ENCODE peak calls at places on chromosomes 5 and 9, in eight cellular contexts. K is pancreas, U is psoas muscle, F is fibroblast of lung, A is heart left ventricle, P is left lung, N is HCT116, G is keratinocyte. Q is an unnamed sample.

GRCh38 chr5:171445910-171446516 is 26.6 kb downstream of the FGF18 start:
- DNase-seq in K (no peak), U (peak; percentile 67), F (peak; percentile 84), A (peak; percentile 82), P (no peak), N (no peak), G (no peak), Q (peak; percentile 84)

GRCh38 chr5:139146809-139147742 is 51.1 kb downstream of the SIL1 start:
- DNase-seq in K (no peak), U (no peak), F (no peak), A (no peak), P (no peak), N (no peak), G (no peak), Q (no peak)

GRCh38 chr5:160363122-160363521 is 7.3 kb downstream of the C1QTNF2 start:
- DNase-seq in K (no peak), U (no peak), F (no peak), A (no peak), P (no peak), N (no peak), G (no peak), Q (no peak)

GRCh38 chr9:7656648-7657047 is 142.9 kb downstream of the DMAC1 start:
- DNase-seq in K (no peak), U (no peak), F (peak; percentile 4), A (no peak), P (no peak), N (no peak), G (no peak), Q (no peak)

GRCh38 chr5:127386557-127386956 is 96.0 kb downstream of the MEGF10 start:
- DNase-seq in K (no peak), U (no peak), F (peak; percentile 64), A (no peak), P (no peak), N (no peak), G (no peak), Q (no peak)

GRCh38 chr5:56279979-56280378 is 46.8 kb upstream of the ANKRD55 start:
- DNase-seq in K (no peak), U (no peak), F (peak; percentile 78), A (no peak), P (no peak), N (no peak), G (no peak), Q (no peak)

GRCh38 chr5:41413067-41413466 is 97.3 kb downstream of the PLCXD3 start:
- DNase-seq in K (no peak), U (no peak), F (peak; percentile 32), A (no peak), P (no peak), N (no peak), G (no peak), Q (no peak)

GRCh38 chr5:123441408-123441807 is 18.2 kb upstream of the CEP120 start:
- DNase-seq in K (no peak), U (no peak), F (no peak), A (no peak), P (no peak), N (no peak), G (no peak), Q (no peak)

GRCh38 chr5:176187276-176188062 is 50.8 kb upstream of the SIMC1 start:
- DNase-seq in K (no peak), U (no peak), F (no peak), A (no peak), P (no peak), N (no peak), G (no peak), Q (no peak)

GRCh38 chr5:141422742-141423291 is 2.0 kb downstream of the PCDHGA11 start:
- DNase-seq in K (no peak), U (no peak), F (no peak), A (no peak), P (peak; percentile 59), N (no peak), G (no peak), Q (no peak)

GRCh38 chr5:141430332-141431113 is at the start of gene PCDHGA12:
- DNase-seq in K (no peak), U (peak; percentile 69), F (peak; percentile 94), A (peak; percentile 77), P (no peak), N (no peak), G (peak; percentile 28), Q (no peak)

GRCh38 chr5:141431286-141431685 is 979 bp downstream of the PCDHGA12 start:
- DNase-seq in K (no peak), U (no peak), F (peak; percentile 24), A (no peak), P (no peak), N (no peak), G (no peak), Q (no peak)

GRCh38 chr5:141427783-141428426 is 2.4 kb upstream of the PCDHGA12 start:
- DNase-seq in K (no peak), U (no peak), F (no peak), A (no peak), P (peak; percentile 70), N (no peak), G (no peak), Q (no peak)
- H3K9me3 ChIP-seq in K (no peaks in the 10 kb centered on the region), U (peaks cover 10% of the 10 kb centered on the region), F (peaks cover 8% of the 10 kb centered on the region), A (peaks cover 59% of the 10 kb centered on the region), P (no peaks in the 10 kb centered on the region), N (peaks cover 8% of the 10 kb centered on the region), G (peaks cover 31% of the 10 kb centered on the region), Q (peaks cover 40% of the 10 kb centered on the region)

GRCh38 chr5:112686675-112687074 is 51.0 kb upstream of the APC start:
- DNase-seq in K (no peak), U (no peak), F (no peak), A (no peak), P (no peak), N (no peak), G (no peak), Q (no peak)

GRCh38 chr5:112685929-112686328 is 51.8 kb upstream of the APC start:
- DNase-seq in K (no peak), U (no peak), F (no peak), A (no peak), P (no peak), N (no peak), G (no peak), Q (no peak)

GRCh38 chr5:112685386-112685785 is 52.3 kb upstream of the APC start:
- DNase-seq in K (no peak), U (no peak), F (no peak), A (no peak), P (no peak), N (no peak), G (no peak), Q (no peak)

GRCh38 chr5:112689510-112689909 is 48.2 kb upstream of the APC start:
- DNase-seq in K (no peak), U (no peak), F (no peak), A (no peak), P (no peak), N (no peak), G (no peak), Q (no peak)

GRCh38 chr5:112687306-112687705 is 50.4 kb upstream of the APC start:
- DNase-seq in K (no peak), U (no peak), F (no peak), A (no peak), P (no peak), N (no peak), G (no peak), Q (no peak)
- H3K4me1 ChIP-seq in K (no peaks in the 10 kb centered on the region), U (no peaks in the 10 kb centered on the region), F (peaks cover 14% of the 10 kb centered on the region), A (peaks cover 30% of the 10 kb centered on the region), P (no peaks in the 10 kb centered on the region), N (no peaks in the 10 kb centered on the region), G (peaks cover 4% of the 10 kb centered on the region), Q (no peaks in the 10 kb centered on the region)

DNA sequence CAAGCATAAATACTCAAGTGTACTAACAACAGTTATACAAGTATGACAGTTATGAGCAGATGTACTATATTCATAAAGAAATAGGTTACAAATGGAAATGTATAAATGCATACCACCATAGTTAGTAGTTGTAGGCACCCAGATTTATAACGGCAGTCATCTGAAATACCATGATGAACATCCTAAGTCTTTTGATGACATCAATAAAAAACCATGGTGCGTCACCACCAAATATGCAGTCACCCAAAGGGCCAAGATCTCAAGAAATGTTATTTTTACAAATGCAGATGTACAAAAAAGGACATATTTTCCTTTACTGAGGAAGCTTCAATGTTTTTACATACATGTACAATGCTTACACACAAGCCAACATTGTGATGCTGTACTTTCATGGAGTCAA is 70.8 kb upstream of the XPA start:
- DNase-seq in K (no peak), U (no peak), F (peak; percentile 4), A (no peak), P (no peak), N (no peak), G (no peak), Q (no peak)
- H3K9me3 ChIP-seq in K (no peaks in the 10 kb centered on the region), U (no peaks in the 10 kb centered on the region), F (no peaks in the 10 kb centered on the region), A (no peaks in the 10 kb centered on the region), P (no peaks in the 10 kb centered on the region), N (no peaks in the 10 kb centered on the region), G (no peaks in the 10 kb centered on the region), Q (no peaks in the 10 kb centered on the region)

GRCh38 chr5:73899916-73900315 is 273.9 kb downstream of the ARHGEF28 start:
- DNase-seq in K (no peak), U (no peak), F (no peak), A (no peak), P (no peak), N (no peak), G (no peak), Q (no peak)

GRCh38 chr5:73900566-73900965 is 274.6 kb downstream of the ARHGEF28 start:
- DNase-seq in K (no peak), U (no peak), F (no peak), A (no peak), P (no peak), N (no peak), G (no peak), Q (no peak)

GRCh38 chr5:73897886-73898285 is 271.9 kb downstream of the ARHGEF28 start:
- DNase-seq in K (no peak), U (no peak), F (no peak), A (peak; percentile 82), P (no peak), N (no peak), G (no peak), Q (no peak)

GRCh38 chr5:73901045-73901444 is 275.0 kb downstream of the ARHGEF28 start:
- DNase-seq in K (no peak), U (no peak), F (peak; percentile 81), A (peak; percentile 46), P (no peak), N (peak; percentile 44), G (no peak), Q (no peak)

DNA sequence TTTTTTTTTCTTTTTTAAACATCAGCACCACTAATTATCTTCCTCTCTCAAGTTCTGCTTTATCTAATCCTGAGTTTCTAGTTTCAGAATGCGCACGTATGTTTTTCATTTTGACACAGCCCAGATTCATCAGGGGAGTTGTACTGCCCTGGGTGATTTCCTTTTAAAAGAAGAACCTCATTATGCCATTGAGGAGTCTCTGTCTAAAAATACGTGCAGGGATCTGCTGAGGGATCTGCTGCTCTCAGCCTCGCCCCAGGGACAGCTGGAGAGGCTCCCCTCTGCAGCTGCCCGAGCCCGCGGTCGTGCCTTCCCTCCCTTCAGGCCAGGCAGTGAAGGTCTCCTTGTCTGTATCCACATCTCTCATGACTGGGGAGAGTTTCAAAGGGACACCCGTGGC is 273.1 kb downstream of the ARHGEF28 start:
- DNase-seq in K (no peak), U (no peak), F (no peak), A (peak; percentile 38), P (no peak), N (no peak), G (no peak), Q (no peak)
- H3K4me1 ChIP-seq in K (peaks cover 7% of the 10 kb centered on the region), U (no peaks in the 10 kb centered on the region), F (no peaks in the 10 kb centered on the region), A (peaks cover 24% of the 10 kb centered on the region), P (peaks cover 6% of the 10 kb centered on the region), N (peaks cover 15% of the 10 kb centered on the region), G (peaks cover 4% of the 10 kb centered on the region), Q (no peaks in the 10 kb centered on the region)

Q was measured in aorta.